ENCODE peak calls at places on chromosomes 7 and 10, in eight cellular contexts. U is ascending aorta; Q is small intestine; Z is neuronal stem cell; R is mammary epithelial cell; N is upper lobe of right lung; D is hepatocyte; I is effector memory CD4-positive, alpha-beta T cell. C is an unnamed sample.

GRCh38 chr10:21552638-21553037 is 18.6 kb downstream of the MLLT10 start:
- DNase-seq in R (no peak), N (no peak), Z (no peak), U (no peak), I (no peak), D (no peak), Q (no peak), C (no peak)

GRCh38 chr7:3991771-3992231 is 690.3 kb upstream of the FOXK1 start:
- DNase-seq in D (no peak), I (no peak), N (no peak), Z (no peak), U (no peak), Q (no peak), R (no peak), C (no peak)

GRCh38 chr7:140165422-140165821 is 11.4 kb downstream of the KDM7A start:
- DNase-seq in Q (no peak), I (no peak), D (no peak), U (no peak), N (no peak), Z (no peak), R (peak), C (no peak)

GRCh38 chr7:44383566-44383965 is 58.2 kb upstream of the CAMK2B start:
- DNase-seq in I (no peak), D (no peak), N (no peak), U (peak), Z (no peak), R (no peak), Q (no peak), C (no peak)

GRCh38 chr7:95469187-95469586 is 16.6 kb upstream of the ASB4 start:
- DNase-seq in Z (no peak), Q (no peak), R (peak), I (no peak), N (no peak), U (no peak), D (no peak), C (no peak)

GRCh38 chr10:93496322-93497041 is at the start of gene CEP55:
- DNase-seq in N (peak), Q (peak), R (peak), D (peak), Z (peak), I (peak), U (peak), C (peak)

GRCh38 chr7:132619967-132620366 is 43.7 kb upstream of the PLXNA4 start:
- DNase-seq in N (no peak), R (no peak), Z (no peak), I (no peak), U (no peak), Q (no peak), D (no peak), C (no peak)

GRCh38 chr7:85065306-85065705 is 121.5 kb downstream of the SEMA3D start:
- DNase-seq in N (no peak), R (no peak), Q (no peak), I (no peak), D (no peak), Z (no peak), U (peak), C (no peak)

GRCh38 chr10:387949-388660 is 252.8 kb downstream of the ZMYND11 start:
- DNase-seq in Z (no peak), N (no peak), I (no peak), Q (no peak), D (peak), R (no peak), U (no peak), C (no peak)

GRCh38 chr7:36939816-36940215 is 215.5 kb upstream of the AOAH start:
- DNase-seq in R (no peak), N (no peak), U (no peak), I (no peak), Z (no peak), D (no peak), Q (peak), C (no peak)

GRCh38 chr10:113058175-113058961 is 108.3 kb downstream of the TCF7L2 start:
- DNase-seq in N (no peak), D (peak), Q (peak), U (no peak), R (peak), I (no peak), Z (no peak), C (peak)

GRCh38 chr10:49571419-49571818 is 32.5 kb upstream of the ERCC6 start:
- DNase-seq in N (no peak), I (no peak), Z (no peak), R (peak), D (peak), Q (no peak), U (no peak), C (no peak)

GRCh38 chr7:1767524-1767923 is 97.4 kb downstream of the ELFN1 start:
- DNase-seq in Z (no peak), I (no peak), D (no peak), Q (no peak), N (no peak), U (no peak), R (no peak), C (peak)

GRCh38 chr10:129523723-129524316 is 56.8 kb downstream of the MGMT start:
- DNase-seq in Q (no peak), U (no peak), Z (no peak), N (no peak), R (no peak), I (no peak), D (no peak), C (no peak)

GRCh38 chr10:79118286-79119202 is 49.8 kb downstream of the ZMIZ1 start:
- DNase-seq in Z (no peak), R (no peak), N (no peak), D (no peak), U (no peak), I (no peak), Q (no peak), C (no peak)

GRCh38 chr7:123594813-123595241 is 6.8 kb upstream of the ASB15 start:
- DNase-seq in D (peak), U (no peak), Q (peak), Z (peak), I (no peak), N (no peak), R (no peak), C (peak)

GRCh38 chr10:125206618-125207017 is 46.3 kb upstream of the CTBP2 start:
- DNase-seq in U (no peak), Q (no peak), D (no peak), N (no peak), Z (no peak), I (no peak), R (no peak), C (no peak)

GRCh38 chr7:105723582-105723981 is 142.3 kb upstream of the EFCAB10 start:
- DNase-seq in U (no peak), R (no peak), N (no peak), Z (peak), Q (no peak), I (no peak), D (no peak), C (no peak)

GRCh38 chr7:98627062-98627790 is 10.1 kb downstream of the NPTX2 start:
- DNase-seq in U (no peak), N (no peak), Q (no peak), D (no peak), Z (no peak), R (no peak), I (no peak), C (no peak)

GRCh38 chr10:95650232-95650631 is 6.3 kb downstream of the ALDH18A1 start:
- DNase-seq in Z (no peak), U (no peak), D (no peak), N (no peak), Q (no peak), R (no peak), I (no peak), C (no peak)
- H3K4me3 ChIP-seq in Z (no peak), U (no peak), D (no peak), N (no peak), Q (no peak), R (no peak), I (no peak), C (no peak)

DNA sequence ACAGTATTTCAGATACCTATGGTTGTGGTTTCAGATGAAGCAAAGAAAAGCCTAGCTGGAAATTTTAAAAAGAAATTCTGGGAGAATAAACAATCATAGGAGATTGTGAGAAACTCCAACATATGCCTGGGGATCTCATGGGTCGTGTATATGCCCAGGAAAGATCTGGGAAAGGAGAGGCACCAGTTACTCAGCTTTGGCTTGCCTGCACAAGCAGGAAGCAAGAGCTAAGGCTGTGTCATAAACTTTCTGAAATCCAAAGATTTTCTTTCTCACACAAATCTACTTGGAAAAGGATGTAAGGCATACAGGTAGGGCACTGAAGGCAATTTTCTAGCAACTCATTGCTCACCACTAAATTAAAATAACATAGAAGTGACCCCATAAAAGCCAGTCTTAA is 373.6 kb downstream of the CDC14C start:
- DNase-seq in Z (no peak), R (peak), U (no peak), I (no peak), D (no peak), N (no peak), Q (no peak), C (no peak)
- H3K27ac ChIP-seq in Z (no peak), R (no peak), U (no peak), I (no peak), D (no peak), N (no peak), Q (no peak), C (no peak)

GRCh38 chr10:63641799-63642198 is 120.6 kb downstream of the REEP3 start:
- DNase-seq in R (no peak), N (no peak), Z (no peak), U (no peak), D (no peak), I (no peak), Q (no peak), C (no peak)
- H3K4me3 ChIP-seq in R (no peak), N (no peak), Z (no peak), U (no peak), D (no peak), I (no peak), Q (no peak), C (no peak)

DNA sequence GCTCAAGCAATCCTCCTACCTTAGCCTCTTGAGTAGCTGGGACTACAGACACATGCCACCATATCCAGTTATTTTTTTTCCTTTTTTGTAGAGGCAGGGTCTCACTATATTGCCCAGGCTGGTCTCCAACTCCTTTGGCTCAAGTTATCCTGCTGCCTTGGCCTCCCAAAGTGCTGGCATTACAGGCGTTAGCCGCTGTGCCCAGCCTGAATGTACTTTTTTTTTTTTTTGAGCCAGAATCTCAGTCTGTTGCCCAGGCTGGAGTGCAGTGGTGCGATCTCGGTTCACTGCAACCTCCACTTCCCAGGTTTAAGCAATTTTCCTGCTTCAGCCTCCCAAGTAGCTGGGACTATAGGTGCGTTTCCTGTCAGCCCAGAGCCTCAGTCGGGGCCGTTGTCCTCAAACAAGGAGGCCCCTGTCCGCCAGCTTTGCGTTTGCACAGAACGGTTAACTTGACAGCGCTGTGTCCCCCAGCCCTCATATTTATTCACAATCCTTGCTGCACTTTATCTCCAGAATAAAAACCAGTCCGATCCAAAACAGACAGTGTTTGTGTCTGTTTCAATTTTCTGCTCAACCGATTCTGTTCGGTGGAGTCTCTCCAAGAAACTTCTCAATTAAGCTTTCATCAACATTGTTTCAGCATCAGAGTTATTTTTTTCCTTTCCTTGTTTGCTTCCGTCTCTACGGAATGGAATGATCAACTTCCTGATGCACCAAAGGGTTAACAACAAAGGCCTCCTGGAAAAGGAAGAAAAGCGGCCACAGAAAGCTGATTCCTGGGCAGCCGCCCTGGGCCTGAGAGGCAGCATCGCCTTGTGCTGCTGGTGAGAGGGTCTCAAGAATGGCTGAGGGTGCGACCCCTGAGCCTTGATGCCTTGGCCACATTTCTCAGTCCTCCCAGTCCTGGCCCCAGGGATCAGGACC is 64.5 kb downstream of the PDIA4 start:
- DNase-seq in Z (no peak), Q (peak), U (no peak), D (no peak), R (no peak), N (no peak), I (no peak), C (peak)
- H3K27ac ChIP-seq in Z (no peak), Q (peak), U (peak), D (peak), R (no peak), N (peak), I (peak), C (no peak)

DNA sequence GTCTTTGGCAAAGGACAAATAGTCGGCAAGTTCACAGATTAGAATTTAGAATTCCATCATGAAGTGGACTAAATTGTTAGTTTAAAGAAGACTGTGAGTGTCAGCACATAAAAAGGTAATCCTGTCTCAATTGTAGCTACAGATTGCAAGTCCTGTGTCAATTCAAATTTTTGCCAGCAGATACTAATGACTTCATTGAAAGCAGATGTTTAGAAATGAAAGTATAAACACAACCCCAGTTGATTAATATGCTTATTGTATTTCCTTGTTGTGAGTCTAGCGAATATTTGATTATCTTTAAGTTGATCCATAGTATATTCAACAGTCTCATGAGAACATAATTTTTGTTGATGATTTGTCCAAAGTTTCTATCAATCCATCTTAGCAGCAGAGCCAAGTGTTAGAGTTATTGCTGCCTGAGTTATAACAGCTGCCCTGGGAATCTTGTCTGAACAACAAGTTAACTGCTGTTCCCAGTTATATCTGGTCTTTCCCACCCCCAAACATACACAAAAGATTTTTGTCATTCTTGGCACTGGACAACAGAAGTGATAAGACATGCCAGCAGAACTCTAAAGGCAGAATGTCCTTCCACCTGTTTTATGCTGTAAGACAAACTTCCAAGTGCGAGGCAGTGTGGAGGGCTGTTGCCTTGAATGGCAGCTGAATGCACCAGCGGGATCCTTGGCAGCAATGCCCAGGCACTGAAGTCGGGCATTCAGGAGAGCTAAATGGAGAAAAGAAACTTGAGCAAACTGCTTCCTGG is 21.3 kb upstream of the HERPUD2 start:
- DNase-seq in Q (peak), U (no peak), R (no peak), Z (no peak), D (no peak), N (no peak), I (no peak), C (peak)
- H3K4me3 ChIP-seq in Q (no peak), U (peak), R (no peak), Z (no peak), D (no peak), N (peak), I (no peak), C (no peak)

C was measured in SJCRH30.